ENCODE peak calls at places on chromosome 12, in ten cellular contexts. One of them, this sample, is unnamed.

GRCh38 chr12:72006766-72007165 is 68.1 kb downstream of the TPH2 start:
- DNase-seq in iris pigment epithelial cell: no peak
- DNase-seq in dermis blood vessel endothelial cell: no peak
- DNase-seq in glomerular endothelial cell: no peak
- DNase-seq in CD8-positive, alpha-beta T cell: no peak
- DNase-seq in T-helper 1 cell: no peak
- DNase-seq in esophagus squamous epithelium: no peak
- DNase-seq in mesothelial cell of epicardium: no peak
- DNase-seq in H7: no peak
- DNase-seq in SJSA1: no peak
- DNase-seq in this sample: no peak

GRCh38 chr12:639988-640387 is 23.3 kb downstream of the NINJ2 start:
- DNase-seq in mesothelial cell of epicardium: no peak
- DNase-seq in T-helper 1 cell: no peak
- DNase-seq in dermis blood vessel endothelial cell: peak; percentile 50
- DNase-seq in iris pigment epithelial cell: no peak
- DNase-seq in CD8-positive, alpha-beta T cell: no peak
- DNase-seq in glomerular endothelial cell: no peak
- DNase-seq in esophagus squamous epithelium: no peak
- DNase-seq in SJSA1: no peak
- DNase-seq in H7: no peak
- DNase-seq in this sample: no peak

GRCh38 chr12:49059063-49059384 is 1.6 kb downstream of the KMT2D start:
- DNase-seq in CD8-positive, alpha-beta T cell: no peak
- DNase-seq in SJSA1: no peak
- DNase-seq in iris pigment epithelial cell: no peak
- DNase-seq in glomerular endothelial cell: no peak
- DNase-seq in T-helper 1 cell: no peak
- DNase-seq in H7: peak; percentile 47
- DNase-seq in esophagus squamous epithelium: no peak
- DNase-seq in dermis blood vessel endothelial cell: peak; percentile 23
- DNase-seq in mesothelial cell of epicardium: no peak
- DNase-seq in this sample: peak; percentile 28

GRCh38 chr12:11621797-11622423 is 27.6 kb upstream of the ETV6 start:
- DNase-seq in mesothelial cell of epicardium: no peak
- DNase-seq in H7: no peak
- DNase-seq in esophagus squamous epithelium: no peak
- DNase-seq in dermis blood vessel endothelial cell: peak; percentile 56
- DNase-seq in T-helper 1 cell: peak; percentile 3
- DNase-seq in glomerular endothelial cell: no peak
- DNase-seq in SJSA1: no peak
- DNase-seq in CD8-positive, alpha-beta T cell: peak; percentile 22
- DNase-seq in iris pigment epithelial cell: peak; percentile 6
- DNase-seq in this sample: peak; percentile 31

GRCh38 chr12:69648476-69648875 is 37.8 kb upstream of the LRRC10 start:
- DNase-seq in esophagus squamous epithelium: no peak
- DNase-seq in T-helper 1 cell: no peak
- DNase-seq in mesothelial cell of epicardium: no peak
- DNase-seq in H7: no peak
- DNase-seq in SJSA1: no peak
- DNase-seq in CD8-positive, alpha-beta T cell: no peak
- DNase-seq in iris pigment epithelial cell: peak; percentile 91
- DNase-seq in dermis blood vessel endothelial cell: no peak
- DNase-seq in glomerular endothelial cell: no peak
- DNase-seq in this sample: peak; percentile 95

GRCh38 chr12:109621271-109621671 is 47.7 kb downstream of the MVK start:
- DNase-seq in dermis blood vessel endothelial cell: no peak
- DNase-seq in esophagus squamous epithelium: no peak
- DNase-seq in iris pigment epithelial cell: no peak
- DNase-seq in T-helper 1 cell: no peak
- DNase-seq in SJSA1: no peak
- DNase-seq in H7: no peak
- DNase-seq in mesothelial cell of epicardium: no peak
- DNase-seq in CD8-positive, alpha-beta T cell: no peak
- DNase-seq in glomerular endothelial cell: no peak
- DNase-seq in this sample: no peak

GRCh38 chr12:92673756-92674155 is 29.0 kb upstream of the PLEKHG7 start:
- DNase-seq in T-helper 1 cell: no peak
- DNase-seq in H7: no peak
- DNase-seq in SJSA1: no peak
- DNase-seq in mesothelial cell of epicardium: no peak
- DNase-seq in esophagus squamous epithelium: no peak
- DNase-seq in glomerular endothelial cell: no peak
- DNase-seq in dermis blood vessel endothelial cell: no peak
- DNase-seq in iris pigment epithelial cell: no peak
- DNase-seq in CD8-positive, alpha-beta T cell: no peak
- DNase-seq in this sample: no peak

GRCh38 chr12:131833288-131833895 is 5.2 kb downstream of the MMP17 start:
- DNase-seq in H7: no peak
- DNase-seq in dermis blood vessel endothelial cell: no peak
- DNase-seq in iris pigment epithelial cell: no peak
- DNase-seq in SJSA1: no peak
- DNase-seq in T-helper 1 cell: no peak
- DNase-seq in glomerular endothelial cell: no peak
- DNase-seq in esophagus squamous epithelium: no peak
- DNase-seq in CD8-positive, alpha-beta T cell: no peak
- DNase-seq in mesothelial cell of epicardium: no peak
- DNase-seq in this sample: no peak

GRCh38 chr12:56601503-56601902 is 28.6 kb downstream of the BAZ2A start:
- DNase-seq in esophagus squamous epithelium: no peak
- DNase-seq in CD8-positive, alpha-beta T cell: peak; percentile 38
- DNase-seq in glomerular endothelial cell: no peak
- DNase-seq in T-helper 1 cell: peak; percentile 13
- DNase-seq in iris pigment epithelial cell: peak; percentile 16
- DNase-seq in SJSA1: no peak
- DNase-seq in mesothelial cell of epicardium: no peak
- DNase-seq in H7: peak; percentile 71
- DNase-seq in dermis blood vessel endothelial cell: peak; percentile 57
- DNase-seq in this sample: peak; percentile 43

GRCh38 chr12:7303230-7303629 is 642 bp upstream of the ACSM4 start:
- DNase-seq in SJSA1: no peak
- DNase-seq in glomerular endothelial cell: no peak
- DNase-seq in H7: no peak
- DNase-seq in mesothelial cell of epicardium: no peak
- DNase-seq in iris pigment epithelial cell: no peak
- DNase-seq in T-helper 1 cell: no peak
- DNase-seq in dermis blood vessel endothelial cell: no peak
- DNase-seq in CD8-positive, alpha-beta T cell: no peak
- DNase-seq in esophagus squamous epithelium: no peak
- DNase-seq in this sample: peak; percentile 12

GRCh38 chr12:104652910-104653309 is 196.2 kb downstream of the CHST11 start:
- DNase-seq in esophagus squamous epithelium: no peak
- DNase-seq in glomerular endothelial cell: no peak
- DNase-seq in dermis blood vessel endothelial cell: no peak
- DNase-seq in SJSA1: no peak
- DNase-seq in T-helper 1 cell: no peak
- DNase-seq in CD8-positive, alpha-beta T cell: no peak
- DNase-seq in H7: no peak
- DNase-seq in mesothelial cell of epicardium: no peak
- DNase-seq in iris pigment epithelial cell: no peak
- DNase-seq in this sample: no peak

GRCh38 chr12:570949-571794 is 92.1 kb downstream of the NINJ2 start:
- DNase-seq in H7: peak; percentile 92
- DNase-seq in mesothelial cell of epicardium: no peak
- DNase-seq in CD8-positive, alpha-beta T cell: no peak
- DNase-seq in esophagus squamous epithelium: no peak
- DNase-seq in T-helper 1 cell: no peak
- DNase-seq in iris pigment epithelial cell: peak; percentile 76
- DNase-seq in SJSA1: peak; percentile 96
- DNase-seq in dermis blood vessel endothelial cell: peak; percentile 69
- DNase-seq in glomerular endothelial cell: no peak
- DNase-seq in this sample: peak; percentile 81

GRCh38 chr12:33813536-33813935 is 208.8 kb upstream of the ALG10 start:
- DNase-seq in iris pigment epithelial cell: no peak
- DNase-seq in esophagus squamous epithelium: no peak
- DNase-seq in H7: no peak
- DNase-seq in dermis blood vessel endothelial cell: no peak
- DNase-seq in T-helper 1 cell: no peak
- DNase-seq in mesothelial cell of epicardium: no peak
- DNase-seq in glomerular endothelial cell: no peak
- DNase-seq in SJSA1: no peak
- DNase-seq in CD8-positive, alpha-beta T cell: no peak
- DNase-seq in this sample: no peak

GRCh38 chr12:23921099-23921846 is 28.2 kb downstream of the SOX5 start:
- DNase-seq in esophagus squamous epithelium: no peak
- DNase-seq in CD8-positive, alpha-beta T cell: no peak
- DNase-seq in T-helper 1 cell: no peak
- DNase-seq in dermis blood vessel endothelial cell: no peak
- DNase-seq in iris pigment epithelial cell: no peak
- DNase-seq in glomerular endothelial cell: no peak
- DNase-seq in SJSA1: no peak
- DNase-seq in mesothelial cell of epicardium: no peak
- DNase-seq in H7: no peak
- DNase-seq in this sample: no peak

GRCh38 chr12:50201987-50202521 is 34.9 kb upstream of the CERS5 start:
- DNase-seq in esophagus squamous epithelium: no peak
- DNase-seq in mesothelial cell of epicardium: no peak
- DNase-seq in SJSA1: peak; percentile 75
- DNase-seq in dermis blood vessel endothelial cell: peak; percentile 92
- DNase-seq in glomerular endothelial cell: no peak
- DNase-seq in H7: peak; percentile 26
- DNase-seq in CD8-positive, alpha-beta T cell: no peak
- DNase-seq in iris pigment epithelial cell: peak; percentile 96
- DNase-seq in T-helper 1 cell: no peak
- DNase-seq in this sample: peak; percentile 99

GRCh38 chr12:59634254-59634653 is 38.4 kb downstream of the SLC16A7 start:
- DNase-seq in dermis blood vessel endothelial cell: no peak
- DNase-seq in CD8-positive, alpha-beta T cell: no peak
- DNase-seq in iris pigment epithelial cell: no peak
- DNase-seq in H7: no peak
- DNase-seq in glomerular endothelial cell: no peak
- DNase-seq in SJSA1: no peak
- DNase-seq in mesothelial cell of epicardium: no peak
- DNase-seq in T-helper 1 cell: no peak
- DNase-seq in esophagus squamous epithelium: no peak
- DNase-seq in this sample: no peak

GRCh38 chr12:78864483-78865296 is at the start of gene SYT1:
- DNase-seq in H7: peak; percentile 82
- DNase-seq in SJSA1: peak; percentile 93
- DNase-seq in iris pigment epithelial cell: peak; percentile 81
- DNase-seq in mesothelial cell of epicardium: peak; percentile 73
- DNase-seq in T-helper 1 cell: no peak
- DNase-seq in CD8-positive, alpha-beta T cell: no peak
- DNase-seq in dermis blood vessel endothelial cell: peak; percentile 89
- DNase-seq in esophagus squamous epithelium: no peak
- DNase-seq in glomerular endothelial cell: no peak
- DNase-seq in this sample: peak; percentile 94

GRCh38 chr12:55830601-55831406 is 1.4 kb upstream of the DNAJC14 start:
- DNase-seq in H7: peak; percentile 89
- DNase-seq in SJSA1: peak; percentile 62
- DNase-seq in dermis blood vessel endothelial cell: peak; percentile 75
- DNase-seq in iris pigment epithelial cell: peak; percentile 64
- DNase-seq in esophagus squamous epithelium: no peak
- DNase-seq in T-helper 1 cell: peak; percentile 13
- DNase-seq in CD8-positive, alpha-beta T cell: peak; percentile 64
- DNase-seq in mesothelial cell of epicardium: peak; percentile 74
- DNase-seq in glomerular endothelial cell: no peak
- DNase-seq in this sample: peak; percentile 60

GRCh38 chr12:1591543-1591942 is 2.8 kb downstream of the FBXL14 start:
- DNase-seq in H7: no peak
- DNase-seq in SJSA1: no peak
- DNase-seq in T-helper 1 cell: no peak
- DNase-seq in iris pigment epithelial cell: peak; percentile 40
- DNase-seq in mesothelial cell of epicardium: no peak
- DNase-seq in esophagus squamous epithelium: no peak
- DNase-seq in CD8-positive, alpha-beta T cell: no peak
- DNase-seq in dermis blood vessel endothelial cell: no peak
- DNase-seq in glomerular endothelial cell: no peak
- DNase-seq in this sample: peak; percentile 55

GRCh38 chr12:124426594-124427550 is 132.0 kb downstream of the RFLNA start:
- DNase-seq in CD8-positive, alpha-beta T cell: no peak
- DNase-seq in esophagus squamous epithelium: no peak
- DNase-seq in dermis blood vessel endothelial cell: peak; percentile 26
- DNase-seq in H7: peak; percentile 71
- DNase-seq in glomerular endothelial cell: no peak
- DNase-seq in T-helper 1 cell: no peak
- DNase-seq in SJSA1: no peak
- DNase-seq in iris pigment epithelial cell: no peak
- DNase-seq in mesothelial cell of epicardium: no peak
- DNase-seq in this sample: no peak

GRCh38 chr12:94761559-94761958 is 111.2 kb upstream of the TMCC3 start:
- DNase-seq in T-helper 1 cell: no peak
- DNase-seq in CD8-positive, alpha-beta T cell: no peak
- DNase-seq in glomerular endothelial cell: peak; percentile 91
- DNase-seq in dermis blood vessel endothelial cell: peak; percentile 97
- DNase-seq in H7: no peak
- DNase-seq in mesothelial cell of epicardium: no peak
- DNase-seq in esophagus squamous epithelium: no peak
- DNase-seq in SJSA1: peak; percentile 68
- DNase-seq in iris pigment epithelial cell: peak; percentile 98
- DNase-seq in this sample: peak; percentile 95

GRCh38 chr12:127064207-127064606 is 1202.8 kb upstream of the TMEM132C start:
- DNase-seq in mesothelial cell of epicardium: no peak
- DNase-seq in glomerular endothelial cell: no peak
- DNase-seq in esophagus squamous epithelium: no peak
- DNase-seq in dermis blood vessel endothelial cell: no peak
- DNase-seq in T-helper 1 cell: no peak
- DNase-seq in SJSA1: no peak
- DNase-seq in iris pigment epithelial cell: no peak
- DNase-seq in H7: no peak
- DNase-seq in CD8-positive, alpha-beta T cell: no peak
- DNase-seq in this sample: no peak

GRCh38 chr12:95445884-95446482 is 28.0 kb upstream of the METAP2 start:
- DNase-seq in SJSA1: no peak
- DNase-seq in H7: no peak
- DNase-seq in dermis blood vessel endothelial cell: no peak
- DNase-seq in CD8-positive, alpha-beta T cell: no peak
- DNase-seq in iris pigment epithelial cell: no peak
- DNase-seq in esophagus squamous epithelium: no peak
- DNase-seq in glomerular endothelial cell: no peak
- DNase-seq in mesothelial cell of epicardium: no peak
- DNase-seq in T-helper 1 cell: no peak
- DNase-seq in this sample: no peak

GRCh38 chr12:42407306-42407705 is 81.3 kb downstream of the PPHLN1 start:
- DNase-seq in T-helper 1 cell: no peak
- DNase-seq in SJSA1: no peak
- DNase-seq in esophagus squamous epithelium: no peak
- DNase-seq in iris pigment epithelial cell: peak; percentile 17
- DNase-seq in mesothelial cell of epicardium: no peak
- DNase-seq in glomerular endothelial cell: no peak
- DNase-seq in dermis blood vessel endothelial cell: no peak
- DNase-seq in CD8-positive, alpha-beta T cell: no peak
- DNase-seq in H7: no peak
- DNase-seq in this sample: peak; percentile 3

GRCh38 chr12:104751024-104751570 is 207.0 kb downstream of the SLC41A2 start:
- DNase-seq in CD8-positive, alpha-beta T cell: no peak
- DNase-seq in glomerular endothelial cell: no peak
- DNase-seq in iris pigment epithelial cell: no peak
- DNase-seq in esophagus squamous epithelium: no peak
- DNase-seq in mesothelial cell of epicardium: no peak
- DNase-seq in T-helper 1 cell: no peak
- DNase-seq in dermis blood vessel endothelial cell: peak; percentile 34
- DNase-seq in SJSA1: no peak
- DNase-seq in H7: peak; percentile 39
- DNase-seq in this sample: no peak

GRCh38 chr12:32489070-32489469 is 89.7 kb downstream of the FGD4 start:
- DNase-seq in glomerular endothelial cell: no peak
- DNase-seq in dermis blood vessel endothelial cell: no peak
- DNase-seq in mesothelial cell of epicardium: no peak
- DNase-seq in SJSA1: no peak
- DNase-seq in esophagus squamous epithelium: no peak
- DNase-seq in T-helper 1 cell: no peak
- DNase-seq in iris pigment epithelial cell: no peak
- DNase-seq in CD8-positive, alpha-beta T cell: no peak
- DNase-seq in H7: no peak
- DNase-seq in this sample: no peak

GRCh38 chr12:54159140-54159539 is 29.6 kb downstream of the SMUG1 start:
- DNase-seq in mesothelial cell of epicardium: peak; percentile 59
- DNase-seq in CD8-positive, alpha-beta T cell: no peak
- DNase-seq in esophagus squamous epithelium: no peak
- DNase-seq in dermis blood vessel endothelial cell: no peak
- DNase-seq in glomerular endothelial cell: no peak
- DNase-seq in iris pigment epithelial cell: peak; percentile 11
- DNase-seq in SJSA1: no peak
- DNase-seq in H7: peak; percentile 96
- DNase-seq in T-helper 1 cell: no peak
- DNase-seq in this sample: peak; percentile 15

GRCh38 chr12:124480469-124481256 is 86.7 kb downstream of the NCOR2 start:
- DNase-seq in SJSA1: peak; percentile 95
- DNase-seq in T-helper 1 cell: peak; percentile 30
- DNase-seq in iris pigment epithelial cell: peak; percentile 91
- DNase-seq in H7: peak; percentile 71
- DNase-seq in dermis blood vessel endothelial cell: peak; percentile 55
- DNase-seq in mesothelial cell of epicardium: no peak
- DNase-seq in glomerular endothelial cell: no peak
- DNase-seq in CD8-positive, alpha-beta T cell: peak; percentile 29
- DNase-seq in esophagus squamous epithelium: no peak
- DNase-seq in this sample: peak; percentile 87

This sample was measured in ELR.